ENCODE peak calls at places on chromosomes 1 and 21, in five cellular contexts. F, I, T, P and E are unnamed samples. For H3K27me3, the result is how much of the 10 kb centered on the place peaks cover.

GRCh38 chr1:5594056-5594956 is 397.9 kb downstream of the NPHP4 start:
- DNase-seq in F (no peak), I (no peak), T (no peak), P (no peak), E (peak)

GRCh38 chr1:223635236-223635635 is 30.3 kb downstream of the CAPN8 start:
- DNase-seq in F (no peak), I (no peak), T (no peak), P (no peak), E (no peak)

GRCh38 chr21:46067505-46068201 is 30.3 kb upstream of the COL6A2 start:
- DNase-seq in F (no peak), I (no peak), T (no peak), P (no peak), E (no peak)

GRCh38 chr1:172637522-172637921 is 21.4 kb upstream of the FASLG start:
- DNase-seq in F (peak), I (no peak), T (no peak), P (peak), E (no peak)

GRCh38 chr1:23263380-23263887 is 46.1 kb upstream of the HTR1D start:
- DNase-seq in F (no peak), I (no peak), T (no peak), P (no peak), E (no peak)

GRCh38 chr1:156931553-156931952 is 11.1 kb downstream of the LRRC71 start:
- DNase-seq in F (no peak), I (no peak), T (no peak), P (no peak), E (no peak)

GRCh38 chr1:53361541-53361961 is 33.7 kb upstream of the LRP8 start:
- DNase-seq in F (no peak), I (no peak), T (no peak), P (no peak), E (no peak)

GRCh38 chr1:15966081-15966955 is 9.6 kb downstream of the ZBTB17 start:
- DNase-seq in F (no peak), I (peak), T (peak), P (no peak), E (no peak)

GRCh38 chr21:26709090-26709489 is 136.0 kb upstream of the CYYR1 start:
- DNase-seq in F (peak), I (no peak), T (no peak), P (no peak), E (no peak)

GRCh38 chr1:101506541-101507164 is 269.8 kb downstream of the S1PR1 start:
- DNase-seq in F (peak), I (peak), T (peak), P (peak), E (peak)

GRCh38 chr1:94335447-94335846 is 82.7 kb upstream of the ABCD3 start:
- DNase-seq in F (no peak), I (no peak), T (no peak), P (no peak), E (no peak)

GRCh38 chr1:246160905-246161304 is 346.2 kb downstream of the SMYD3 start:
- DNase-seq in F (no peak), I (no peak), T (no peak), P (no peak), E (no peak)

GRCh38 chr1:17212487-17213121 is 7.7 kb downstream of the PADI1 start:
- DNase-seq in F (peak), I (no peak), T (peak), P (peak), E (no peak)

GRCh38 chr1:116880952-116881351 is 28.8 kb upstream of the PTGFRN start:
- DNase-seq in F (no peak), I (no peak), T (peak), P (no peak), E (no peak)

GRCh38 chr1:17569200-17570139 is 30.0 kb downstream of the ARHGEF10L start:
- DNase-seq in F (peak), I (no peak), T (peak), P (peak), E (peak)

GRCh38 chr1:2853711-2854110 is 52.2 kb upstream of the TTC34 start:
- DNase-seq in F (no peak), I (no peak), T (no peak), P (no peak), E (no peak)

GRCh38 chr1:183760661-183761060 is 44.3 kb upstream of the RGL1 start:
- DNase-seq in F (no peak), I (no peak), T (no peak), P (peak), E (no peak)

GRCh38 chr21:42691901-42692559 is 38.6 kb downstream of the PDE9A start:
- DNase-seq in F (no peak), I (no peak), T (no peak), P (no peak), E (no peak)

GRCh38 chr1:34858901-34859441 is 578 bp downstream of the SMIM12 start:
- DNase-seq in F (no peak), I (no peak), T (peak), P (peak), E (peak)

GRCh38 chr1:192589813-192590212 is 14.2 kb downstream of the RGS1 start:
- DNase-seq in F (no peak), I (no peak), T (no peak), P (peak), E (no peak)

GRCh38 chr1:232477728-232478127 is 152.2 kb downstream of the SIPA1L2 start:
- DNase-seq in F (peak), I (no peak), T (peak), P (peak), E (no peak)

GRCh38 chr1:94237291-94238226 is at the start of gene ARHGAP29:
- DNase-seq in F (peak), I (peak), T (peak), P (peak), E (peak)

GRCh38 chr1:93670141-93670540 is 11.5 kb downstream of the BCAR3 start:
- DNase-seq in F (peak), I (no peak), T (peak), P (peak), E (no peak)

GRCh38 chr1:77438239-77438913 is 156.6 kb downstream of the AK5 start:
- DNase-seq in F (no peak), I (no peak), T (no peak), P (peak), E (no peak)

GRCh38 chr1:172616646-172617045 is 42.3 kb upstream of the FASLG start:
- DNase-seq in F (no peak), I (no peak), T (no peak), P (no peak), E (no peak)

GRCh38 chr1:65198095-65198494 is 50.1 kb downstream of the AK4 start:
- DNase-seq in F (no peak), I (no peak), T (no peak), P (peak), E (no peak)

GRCh38 chr1:245457562-245457961 is 302.8 kb downstream of the KIF26B start:
- DNase-seq in F (no peak), I (no peak), T (no peak), P (no peak), E (no peak)

GRCh38 chr1:40153073-40153770 is 8.0 kb upstream of the RLF start:
- DNase-seq in F (peak), I (peak), T (peak), P (peak), E (peak)

GRCh38 chr1:228034954-228035837 is 28.4 kb downstream of the WNT3A start:
- DNase-seq in F (no peak), I (no peak), T (no peak), P (no peak), E (no peak)

GRCh38 chr21:29299046-29299905 is 554 bp downstream of the BACH1 start:
- DNase-seq in F (peak), I (peak), T (peak), P (peak), E (peak)

GRCh38 chr1:112507336-112507735 is 1.4 kb upstream of the WNT2B start:
- DNase-seq in F (no peak), I (no peak), T (no peak), P (no peak), E (no peak)

GRCh38 chr1:59685666-59686065 is 129.1 kb upstream of the HOOK1 start:
- DNase-seq in F (no peak), I (no peak), T (no peak), P (no peak), E (no peak)

GRCh38 chr21:35238119-35238518 is 189.0 kb upstream of the RUNX1 start:
- DNase-seq in F (no peak), I (no peak), T (no peak), P (no peak), E (no peak)
- H3K27me3 ChIP-seq in F (under half), I (under half), T (under half), P (under half), E (under half)

DNA sequence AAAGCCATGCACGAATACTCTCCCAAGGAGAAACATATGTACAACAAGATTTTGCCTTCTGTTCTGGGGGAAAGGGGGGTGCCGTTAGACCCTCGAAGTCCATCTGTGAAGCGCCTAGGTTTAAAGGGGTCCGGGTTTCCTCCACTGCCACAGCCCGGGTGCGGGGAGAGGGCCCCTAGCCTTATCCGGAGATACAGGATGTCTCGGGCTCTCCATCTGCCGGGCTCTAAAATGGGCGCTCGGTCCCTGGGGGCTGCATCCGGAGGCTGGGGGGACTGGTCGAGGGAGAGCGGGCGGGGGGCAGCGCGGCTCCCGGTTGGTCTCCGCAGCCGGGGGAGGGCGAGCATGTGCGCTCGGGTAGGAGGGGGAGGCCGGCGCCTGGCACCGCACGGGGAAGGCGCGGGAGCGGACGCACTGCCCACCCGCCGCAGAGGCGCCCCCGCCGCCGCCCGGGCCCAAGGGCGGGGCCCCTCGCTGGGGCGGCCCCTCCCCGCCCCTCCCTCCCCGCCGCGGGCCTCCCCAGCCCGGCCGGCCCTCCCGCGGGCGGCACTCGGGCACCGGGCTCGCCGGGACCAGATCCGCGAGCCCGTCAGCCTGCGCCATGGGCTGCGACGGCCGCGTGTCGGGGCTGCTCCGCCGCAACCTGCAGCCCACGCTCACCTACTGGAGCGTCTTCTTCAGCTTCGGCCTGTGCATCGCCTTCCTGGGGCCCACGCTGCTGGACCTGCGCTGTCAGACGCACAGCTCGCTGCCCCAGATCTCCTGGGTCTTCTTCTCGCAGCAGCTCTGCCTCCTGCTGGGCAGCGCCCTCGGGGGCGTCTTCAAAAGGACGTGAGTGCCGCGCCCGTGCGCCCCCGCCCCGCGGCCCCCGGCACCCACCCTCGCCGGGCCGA is 63.1 kb downstream of the ELK4 start:
- DNase-seq in F (no peak), I (no peak), T (no peak), P (peak), E (peak)
- TF ChIP-seq CTCF in F (no peak), I (peak), T (no peak), P (peak), E (no peak)

GRCh38 chr21:36695671-36696389 is 3.1 kb upstream of the SIM2 start:
- DNase-seq in F (no peak), I (no peak), T (no peak), P (no peak), E (no peak)

GRCh38 chr21:36695283-36695634 is 3.7 kb upstream of the SIM2 start:
- DNase-seq in F (no peak), I (no peak), T (no peak), P (no peak), E (no peak)

GRCh38 chr21:36693144-36694040 is 5.5 kb upstream of the SIM2 start:
- DNase-seq in F (no peak), I (no peak), T (no peak), P (no peak), E (no peak)

GRCh38 chr21:36694041-36694515 is 4.8 kb upstream of the SIM2 start:
- DNase-seq in F (no peak), I (no peak), T (no peak), P (no peak), E (no peak)

GRCh38 chr21:36694593-36695282 is 4.2 kb upstream of the SIM2 start:
- DNase-seq in F (no peak), I (no peak), T (no peak), P (no peak), E (no peak)
- H3K27me3 ChIP-seq in F (half or more), I (under half), T (half or more), P (half or more), E (half or more)

DNA sequence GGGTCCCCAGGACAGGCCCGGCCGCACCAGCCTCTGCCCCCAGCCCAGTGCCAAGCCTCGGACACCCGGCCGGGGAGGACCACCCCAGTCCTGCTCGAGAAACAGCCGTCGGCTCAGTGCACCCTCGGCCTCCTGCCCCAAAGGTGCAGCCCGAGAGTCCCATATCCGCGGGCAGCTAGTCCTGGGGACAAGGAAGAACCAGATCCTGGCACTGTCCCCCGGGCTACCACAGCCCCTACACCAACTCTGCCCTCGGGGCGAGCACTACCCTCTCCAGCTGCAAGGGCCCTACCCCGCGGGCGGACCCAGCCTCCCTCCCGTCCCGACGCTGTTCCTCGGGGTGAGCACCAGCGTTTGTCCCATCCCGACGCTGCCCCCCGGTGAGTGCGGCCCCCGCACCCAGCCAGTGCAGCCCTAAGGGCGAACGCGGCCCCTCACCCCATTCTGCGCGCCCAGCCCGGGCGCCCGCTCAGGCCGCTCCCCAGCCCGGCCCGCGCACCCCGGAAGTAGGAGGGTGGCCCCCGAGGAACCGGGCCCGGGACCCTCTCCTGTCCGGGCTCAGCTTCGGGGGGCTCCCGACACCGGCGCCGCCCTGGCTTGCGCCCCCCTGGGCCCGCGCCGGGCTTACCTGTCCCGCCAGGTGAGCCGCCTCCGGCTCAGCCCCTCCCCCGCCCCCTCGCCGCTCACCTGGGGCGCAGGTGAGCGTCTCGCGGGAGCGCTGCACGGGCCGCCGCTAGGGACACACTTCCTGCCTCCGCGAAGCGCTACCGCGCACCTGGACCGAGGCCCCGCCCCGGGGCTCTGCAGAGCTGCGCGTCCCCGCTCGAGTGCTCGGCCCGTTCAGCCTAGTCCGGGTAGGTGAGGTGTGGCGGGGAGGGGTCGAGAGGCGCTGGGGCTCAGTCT is at the start of gene KDF1:
- DNase-seq in F (peak), I (peak), T (peak), P (no peak), E (peak)
- TF ChIP-seq CTCF in F (no peak), I (peak), T (peak), P (no peak), E (no peak)

GRCh38 chr1:115839706-115840095 is 1.2 kb downstream of the NHLH2 start:
- DNase-seq in F (no peak), I (no peak), T (no peak), P (no peak), E (no peak)
- H3K27me3 ChIP-seq in F (under half), I (under half), T (half or more), P (half or more), E (half or more)

DNA sequence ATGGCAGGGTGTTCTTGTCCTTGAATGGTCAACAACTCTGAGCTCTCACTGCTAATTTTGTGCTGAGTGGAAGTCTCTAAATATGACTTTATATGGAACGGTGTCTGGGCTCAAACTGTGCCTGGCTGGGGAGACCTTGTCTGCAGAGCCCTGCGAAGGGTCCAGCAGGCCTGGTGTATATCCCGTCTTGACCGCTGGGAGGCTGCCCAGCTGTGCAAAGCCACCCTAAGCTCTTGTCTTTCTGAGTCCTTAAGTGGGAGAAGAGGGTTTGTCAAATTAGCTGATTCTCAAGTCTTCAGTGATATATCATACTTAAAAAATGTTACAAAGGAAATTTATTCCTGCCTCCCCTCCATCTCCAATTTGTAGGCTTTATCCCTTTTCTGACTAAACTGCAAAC is 198.7 kb downstream of the KCNJ6 start:
- DNase-seq in F (no peak), I (no peak), T (no peak), P (no peak), E (no peak)
- TF ChIP-seq CTCF in F (no peak), I (no peak), T (no peak), P (no peak), E (no peak)

GRCh38 chr1:212525479-212526110 is 83.0 kb upstream of the ATF3 start:
- DNase-seq in F (peak), I (no peak), T (no peak), P (no peak), E (no peak)
- H3K27me3 ChIP-seq in F (under half), I (under half), T (under half), P (under half), E (under half)

DNA sequence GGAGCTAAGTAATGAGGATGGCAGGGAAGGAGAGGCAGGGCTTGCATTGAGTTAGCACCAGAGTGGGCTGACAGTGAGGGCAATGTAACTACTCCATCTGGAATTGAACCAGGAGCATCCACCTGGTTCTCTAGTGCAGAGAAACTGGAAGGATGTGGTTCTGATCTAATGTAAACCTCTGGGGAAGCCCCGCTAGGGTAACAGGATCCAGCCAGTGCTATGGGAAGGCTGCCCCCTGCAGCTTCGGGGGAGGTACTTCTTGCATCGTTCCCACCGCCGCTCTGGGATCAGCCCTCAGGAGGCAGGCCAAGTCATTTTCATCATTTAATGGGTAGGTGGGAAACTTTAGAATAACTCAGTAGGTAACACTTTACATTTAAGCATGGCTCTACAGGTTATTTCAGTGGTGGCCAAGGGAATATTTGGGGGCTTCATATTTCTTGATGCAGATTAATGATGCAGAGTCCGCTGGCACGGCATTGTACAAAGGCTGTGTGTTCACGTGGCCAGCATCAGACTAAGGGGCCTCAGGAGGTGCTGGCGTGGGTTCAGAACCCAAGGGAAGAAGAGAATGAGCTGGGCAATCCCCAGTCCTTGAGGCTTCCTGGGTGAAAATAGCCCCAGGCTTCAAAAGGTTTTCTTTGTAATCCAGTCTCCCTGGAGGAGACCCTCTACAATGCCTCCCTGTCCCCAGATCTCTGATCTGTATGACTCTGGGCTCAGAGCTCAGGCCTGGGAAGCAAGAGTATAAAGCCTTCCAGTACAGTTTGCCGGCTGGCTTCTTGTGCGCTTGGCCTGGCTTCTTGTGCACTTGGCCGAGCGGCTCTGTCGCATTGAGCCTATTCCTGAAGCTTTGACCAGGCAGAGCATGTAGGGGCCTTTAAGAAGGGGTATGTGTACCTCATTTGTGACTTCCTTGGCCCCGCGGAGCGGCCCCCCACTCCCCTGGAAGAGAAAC is 26.4 kb upstream of the KAZN start:
- DNase-seq in F (no peak), I (peak), T (no peak), P (peak), E (no peak)
- TF ChIP-seq CTCF in F (no peak), I (peak), T (peak), P (peak), E (no peak)

GRCh38 chr1:44407430-44408180 is 2.5 kb downstream of the RNF220 start:
- DNase-seq in F (no peak), I (peak), T (no peak), P (no peak), E (no peak)

GRCh38 chr1:44409019-44409602 is 4.1 kb downstream of the RNF220 start:
- DNase-seq in F (no peak), I (no peak), T (no peak), P (no peak), E (no peak)

GRCh38 chr1:44408181-44409018 is 3.3 kb downstream of the RNF220 start:
- DNase-seq in F (no peak), I (peak), T (no peak), P (peak), E (no peak)

GRCh38 chr1:44411861-44412260 is 6.8 kb downstream of the RNF220 start:
- DNase-seq in F (no peak), I (no peak), T (no peak), P (peak), E (no peak)

GRCh38 chr1:44409741-44410140 is 4.7 kb downstream of the RNF220 start:
- DNase-seq in F (no peak), I (no peak), T (no peak), P (no peak), E (no peak)
- H3K27me3 ChIP-seq in F (half or more), I (under half), T (half or more), P (half or more), E (half or more)

GRCh38 chr1:244069499-244069898 is 18.4 kb downstream of the ZBTB18 start:
- DNase-seq in F (no peak), I (no peak), T (no peak), P (no peak), E (no peak)
- TF ChIP-seq CTCF in F (no peak), I (no peak), T (no peak), P (no peak), E (no peak)